ENCODE peak calls at places on chromosomes 2 and 18, in five cellular contexts. S, B, Q, X and Y are unnamed samples.

GRCh38 chr18:34457761-34458160 is 233.0 kb upstream of the NOL4 start:
- DNase-seq in S (no peak), X (no peak), Q (no peak), B (peak), Y (no peak)

GRCh38 chr18:36212301-36212977 is 25.1 kb downstream of the MOCOS start:
- DNase-seq in B (peak), Q (no peak), X (peak), S (no peak), Y (no peak)

GRCh38 chr18:25229080-25229479 is 122.9 kb downstream of the ZNF521 start:
- DNase-seq in X (no peak), S (no peak), B (no peak), Q (no peak), Y (no peak)

GRCh38 chr2:234430892-234431291 is 66.0 kb downstream of the ARL4C start:
- DNase-seq in X (no peak), B (no peak), Q (no peak), S (no peak), Y (no peak)

GRCh38 chr18:48657446-48658120 is 118.8 kb downstream of the CTIF start:
- DNase-seq in Q (no peak), B (peak), S (no peak), X (peak), Y (no peak)

GRCh38 chr2:134539946-134540345 is 178.9 kb downstream of the TMEM163 start:
- DNase-seq in Q (no peak), X (no peak), B (no peak), S (no peak), Y (no peak)

GRCh38 chr2:6927186-6927585 is 10.0 kb downstream of the RNF144A start:
- DNase-seq in X (no peak), B (no peak), Q (no peak), S (no peak), Y (no peak)

GRCh38 chr2:234496835-234497591 is at the start of gene ARL4C:
- DNase-seq in B (peak), S (peak), X (no peak), Q (peak), Y (peak)

GRCh38 chr2:234676109-234676858 is 179.4 kb upstream of the ARL4C start:
- DNase-seq in X (no peak), S (no peak), B (no peak), Q (no peak), Y (no peak)